ENCODE peak calls at places on chromosomes 5 and 9, in six cellular contexts. One of them, this sample, is unnamed. For H3K4me1, the result is how much of the 10 kb centered on the place peaks cover.

GRCh38 chr5:81121273-81121672 is 111.8 kb upstream of the CKMT2 start:
- DNase-seq in uterus: no peak
- DNase-seq in mesendoderm: no peak
- DNase-seq in neuronal stem cell: no peak
- DNase-seq in fibroblast of lung: no peak
- DNase-seq in IMR-90: no peak
- DNase-seq in this sample: no peak

GRCh38 chr9:131398204-131398603 is 4.3 kb downstream of the PRRC2B start:
- DNase-seq in neuronal stem cell: no peak
- DNase-seq in IMR-90: no peak
- DNase-seq in mesendoderm: no peak
- DNase-seq in fibroblast of lung: no peak
- DNase-seq in uterus: no peak
- DNase-seq in this sample: no peak

GRCh38 chr9:99677281-99677680 is 144.4 kb upstream of the NR4A3 start:
- DNase-seq in IMR-90: peak
- DNase-seq in fibroblast of lung: peak
- DNase-seq in neuronal stem cell: no peak
- DNase-seq in mesendoderm: no peak
- DNase-seq in uterus: no peak
- DNase-seq in this sample: no peak

GRCh38 chr5:99900302-99900811 is 634.8 kb upstream of the FAM174A start:
- DNase-seq in neuronal stem cell: no peak
- DNase-seq in fibroblast of lung: peak
- DNase-seq in uterus: no peak
- DNase-seq in mesendoderm: no peak
- DNase-seq in IMR-90: no peak
- DNase-seq in this sample: no peak

GRCh38 chr9:133262226-133262625 is 12.8 kb downstream of the ABO start:
- DNase-seq in neuronal stem cell: no peak
- DNase-seq in fibroblast of lung: no peak
- DNase-seq in uterus: no peak
- DNase-seq in IMR-90: no peak
- DNase-seq in mesendoderm: no peak
- DNase-seq in this sample: no peak

GRCh38 chr5:117054808-117055398 is 480.3 kb upstream of the SEMA6A start:
- DNase-seq in fibroblast of lung: peak
- DNase-seq in uterus: no peak
- DNase-seq in mesendoderm: no peak
- DNase-seq in IMR-90: no peak
- DNase-seq in neuronal stem cell: no peak
- DNase-seq in this sample: no peak

GRCh38 chr9:69314547-69314946 is 10.5 kb upstream of the ENTREP1 start:
- DNase-seq in fibroblast of lung: no peak
- DNase-seq in IMR-90: no peak
- DNase-seq in uterus: no peak
- DNase-seq in mesendoderm: no peak
- DNase-seq in neuronal stem cell: no peak
- DNase-seq in this sample: no peak

GRCh38 chr5:88659529-88660325 is 223.3 kb downstream of the MEF2C start:
- DNase-seq in neuronal stem cell: peak
- DNase-seq in fibroblast of lung: no peak
- DNase-seq in IMR-90: no peak
- DNase-seq in uterus: no peak
- DNase-seq in mesendoderm: peak
- DNase-seq in this sample: no peak

GRCh38 chr9:129322641-129323375 is 144.7 kb upstream of the IER5L start:
- DNase-seq in neuronal stem cell: no peak
- DNase-seq in IMR-90: no peak
- DNase-seq in mesendoderm: no peak
- DNase-seq in fibroblast of lung: no peak
- DNase-seq in uterus: no peak
- DNase-seq in this sample: peak

GRCh38 chr5:95403996-95404395 is 12.8 kb downstream of the FAM81B start:
- DNase-seq in mesendoderm: no peak
- DNase-seq in fibroblast of lung: no peak
- DNase-seq in uterus: no peak
- DNase-seq in IMR-90: no peak
- DNase-seq in neuronal stem cell: no peak
- DNase-seq in this sample: no peak

GRCh38 chr5:146447734-146448380 is 724 bp downstream of the TCERG1 start:
- DNase-seq in uterus: no peak
- DNase-seq in fibroblast of lung: peak
- DNase-seq in mesendoderm: peak
- DNase-seq in IMR-90: peak
- DNase-seq in neuronal stem cell: no peak
- DNase-seq in this sample: no peak

GRCh38 chr5:124783794-124784193 is 37.4 kb upstream of the ZNF608 start:
- DNase-seq in neuronal stem cell: no peak
- DNase-seq in uterus: no peak
- DNase-seq in IMR-90: peak
- DNase-seq in mesendoderm: no peak
- DNase-seq in fibroblast of lung: peak
- DNase-seq in this sample: no peak

GRCh38 chr5:133977858-133978257 is 9.4 kb upstream of the C5orf15 start:
- DNase-seq in fibroblast of lung: peak
- DNase-seq in neuronal stem cell: no peak
- DNase-seq in mesendoderm: no peak
- DNase-seq in IMR-90: peak
- DNase-seq in uterus: no peak
- DNase-seq in this sample: no peak

GRCh38 chr5:139835656-139836055 is 40.0 kb downstream of the PSD2 start:
- DNase-seq in mesendoderm: peak
- DNase-seq in neuronal stem cell: no peak
- DNase-seq in fibroblast of lung: no peak
- DNase-seq in IMR-90: no peak
- DNase-seq in uterus: no peak
- DNase-seq in this sample: no peak

GRCh38 chr9:86281577-86282076 is 711 bp downstream of the ISCA1 start:
- DNase-seq in fibroblast of lung: peak
- DNase-seq in mesendoderm: peak
- DNase-seq in neuronal stem cell: peak
- DNase-seq in IMR-90: no peak
- DNase-seq in uterus: no peak
- DNase-seq in this sample: no peak

GRCh38 chr5:484556-484955 is 39.7 kb downstream of the SLC9A3 start:
- DNase-seq in IMR-90: no peak
- DNase-seq in mesendoderm: no peak
- DNase-seq in fibroblast of lung: no peak
- DNase-seq in neuronal stem cell: no peak
- DNase-seq in uterus: no peak
- DNase-seq in this sample: no peak

GRCh38 chr5:485113-485942 is 38.9 kb downstream of the SLC9A3 start:
- DNase-seq in fibroblast of lung: no peak
- DNase-seq in mesendoderm: no peak
- DNase-seq in neuronal stem cell: no peak
- DNase-seq in IMR-90: no peak
- DNase-seq in uterus: no peak
- DNase-seq in this sample: no peak

GRCh38 chr5:483434-484184 is 40.6 kb downstream of the EXOC3 start:
- DNase-seq in mesendoderm: no peak
- DNase-seq in fibroblast of lung: no peak
- DNase-seq in uterus: no peak
- DNase-seq in IMR-90: no peak
- DNase-seq in neuronal stem cell: no peak
- DNase-seq in this sample: no peak

GRCh38 chr5:488241-488640 is 36.0 kb downstream of the SLC9A3 start:
- DNase-seq in uterus: no peak
- DNase-seq in neuronal stem cell: no peak
- DNase-seq in IMR-90: no peak
- DNase-seq in mesendoderm: no peak
- DNase-seq in fibroblast of lung: no peak
- DNase-seq in this sample: no peak

GRCh38 chr5:485943-486491 is 38.2 kb downstream of the SLC9A3 start:
- DNase-seq in neuronal stem cell: no peak
- DNase-seq in IMR-90: no peak
- DNase-seq in mesendoderm: no peak
- DNase-seq in fibroblast of lung: no peak
- DNase-seq in uterus: no peak
- DNase-seq in this sample: no peak
- H3K4me3 ChIP-seq in neuronal stem cell: no peak
- H3K4me3 ChIP-seq in IMR-90: no peak
- H3K4me3 ChIP-seq in mesendoderm: no peak
- H3K4me3 ChIP-seq in fibroblast of lung: no peak
- H3K4me3 ChIP-seq in uterus: no peak
- H3K4me3 ChIP-seq in this sample: no peak

DNA sequence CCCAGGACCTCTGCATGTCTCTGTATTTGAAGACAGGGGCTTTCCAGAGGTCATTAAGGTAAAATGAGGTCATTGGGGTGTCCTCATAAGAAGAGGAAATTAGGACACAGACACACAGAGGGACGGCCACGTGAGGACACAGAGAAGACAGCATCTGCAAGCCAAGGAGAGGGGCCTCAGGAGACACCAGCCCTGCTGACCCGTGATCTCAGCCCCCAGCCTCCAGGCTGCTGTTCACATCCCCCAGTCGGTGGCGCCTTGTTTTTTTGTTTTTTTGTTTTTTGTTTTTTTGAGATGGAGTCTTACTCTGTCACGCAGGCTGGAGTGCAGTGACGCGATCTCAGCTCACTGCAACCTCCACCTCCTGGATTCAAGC is 1.1 kb upstream of the CCDC183 start:
- DNase-seq in fibroblast of lung: no peak
- DNase-seq in neuronal stem cell: no peak
- DNase-seq in IMR-90: no peak
- DNase-seq in uterus: no peak
- DNase-seq in mesendoderm: no peak
- DNase-seq in this sample: no peak
- H3K4me1 ChIP-seq in fibroblast of lung: under half
- H3K4me1 ChIP-seq in neuronal stem cell: under half
- H3K4me1 ChIP-seq in IMR-90: under half
- H3K4me1 ChIP-seq in uterus: under half
- H3K4me1 ChIP-seq in mesendoderm: under half
- H3K4me1 ChIP-seq in this sample: under half

GRCh38 chr9:106878943-106879916 is 16.3 kb downstream of the ZNF462 start:
- DNase-seq in uterus: peak
- DNase-seq in neuronal stem cell: peak
- DNase-seq in fibroblast of lung: peak
- DNase-seq in mesendoderm: no peak
- DNase-seq in IMR-90: peak
- DNase-seq in this sample: no peak
- H3K4me3 ChIP-seq in uterus: no peak
- H3K4me3 ChIP-seq in neuronal stem cell: no peak
- H3K4me3 ChIP-seq in fibroblast of lung: no peak
- H3K4me3 ChIP-seq in mesendoderm: no peak
- H3K4me3 ChIP-seq in IMR-90: no peak
- H3K4me3 ChIP-seq in this sample: no peak

DNA sequence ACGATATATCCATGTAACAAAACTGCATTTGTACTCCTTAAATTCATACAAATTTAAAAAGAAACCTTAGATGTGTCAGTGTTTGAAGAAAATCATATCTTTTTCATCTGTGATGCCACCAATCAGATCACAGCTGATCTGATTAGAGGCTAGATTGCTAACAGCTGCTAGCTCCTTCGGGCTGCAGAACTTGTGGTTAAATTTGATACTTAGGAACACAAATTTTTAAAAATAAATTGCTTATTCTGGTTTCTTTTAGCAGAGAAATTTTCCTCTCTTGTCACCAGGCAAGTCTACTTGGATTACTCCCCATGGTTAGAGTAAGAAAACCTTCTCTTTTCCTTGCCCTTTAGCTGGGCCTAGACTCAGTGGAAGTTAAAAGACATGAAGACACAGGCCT is 94.6 kb upstream of the RANBP6 start:
- DNase-seq in uterus: no peak
- DNase-seq in fibroblast of lung: peak
- DNase-seq in mesendoderm: no peak
- DNase-seq in IMR-90: peak
- DNase-seq in neuronal stem cell: no peak
- DNase-seq in this sample: no peak
- H3K4me1 ChIP-seq in uterus: under half
- H3K4me1 ChIP-seq in fibroblast of lung: under half
- H3K4me1 ChIP-seq in mesendoderm: under half
- H3K4me1 ChIP-seq in IMR-90: under half
- H3K4me1 ChIP-seq in neuronal stem cell: under half
- H3K4me1 ChIP-seq in this sample: under half

DNA sequence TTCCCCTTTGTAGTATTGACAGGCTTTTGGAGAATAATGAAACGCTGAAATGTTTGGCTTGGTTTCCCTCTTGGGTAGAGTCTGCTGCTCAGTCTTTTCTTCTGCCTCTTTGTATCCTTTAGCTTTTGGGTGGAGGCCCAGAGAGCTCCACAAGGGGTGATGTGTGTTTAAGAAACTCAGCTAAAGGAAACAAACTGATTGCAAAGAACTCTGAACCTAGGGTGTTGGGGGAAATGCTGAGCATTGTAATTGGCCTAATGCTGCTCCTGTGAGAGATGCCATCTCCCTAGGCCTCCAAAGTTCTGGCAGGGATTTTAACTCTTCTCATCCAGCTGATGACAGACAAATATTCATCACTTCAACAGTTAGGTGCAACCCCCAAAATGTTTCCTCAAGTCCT is 30.7 kb upstream of the ZSWIM6 start:
- DNase-seq in mesendoderm: peak
- DNase-seq in neuronal stem cell: no peak
- DNase-seq in fibroblast of lung: peak
- DNase-seq in uterus: no peak
- DNase-seq in IMR-90: peak
- DNase-seq in this sample: no peak
- H3K4me3 ChIP-seq in mesendoderm: no peak
- H3K4me3 ChIP-seq in neuronal stem cell: no peak
- H3K4me3 ChIP-seq in fibroblast of lung: no peak
- H3K4me3 ChIP-seq in uterus: no peak
- H3K4me3 ChIP-seq in IMR-90: no peak
- H3K4me3 ChIP-seq in this sample: no peak

GRCh38 chr5:157506066-157506590 is 46.1 kb downstream of the NIPAL4 start:
- DNase-seq in uterus: no peak
- DNase-seq in IMR-90: no peak
- DNase-seq in neuronal stem cell: no peak
- DNase-seq in fibroblast of lung: peak
- DNase-seq in mesendoderm: no peak
- DNase-seq in this sample: no peak
- H3K4me1 ChIP-seq in uterus: under half
- H3K4me1 ChIP-seq in IMR-90: under half
- H3K4me1 ChIP-seq in neuronal stem cell: under half
- H3K4me1 ChIP-seq in fibroblast of lung: under half
- H3K4me1 ChIP-seq in mesendoderm: under half
- H3K4me1 ChIP-seq in this sample: under half